ENCODE peak calls at places on chromosome 17, in five cellular contexts. C is transverse colon, K is GM12891, Y is stomach, O is HCT116. I is an unnamed sample.

GRCh38 chr17:75105269-75106080 is 4.3 kb upstream of the ARMC7 start:
- DNase-seq in C (peak), K (peak), Y (peak), O (no peak), I (peak)

GRCh38 chr17:44095388-44095646 is 24.8 kb downstream of the G6PC3 start:
- DNase-seq in C (no peak), K (no peak), Y (no peak), O (no peak), I (no peak)

GRCh38 chr17:57881783-57882291 is 32.0 kb upstream of the MRPS23 start:
- DNase-seq in C (no peak), K (no peak), Y (no peak), O (no peak), I (no peak)

GRCh38 chr17:31488982-31489294 is 97.5 kb downstream of the RAB11FIP4 start:
- DNase-seq in C (no peak), K (no peak), Y (peak), O (no peak), I (no peak)

GRCh38 chr17:16463341-16464000 is 28.5 kb downstream of the LRRC75A start:
- DNase-seq in C (peak), K (no peak), Y (peak), O (no peak), I (no peak)

GRCh38 chr17:81508639-81509047 is 4.0 kb downstream of the ACTG1 start:
- DNase-seq in C (no peak), K (no peak), Y (no peak), O (peak), I (peak)

GRCh38 chr17:41144846-41145245 is 4.5 kb upstream of the KRTAP4-6 start:
- DNase-seq in C (no peak), K (no peak), Y (no peak), O (no peak), I (no peak)

GRCh38 chr17:28527859-28528258 is 21.7 kb downstream of the FOXN1 start:
- DNase-seq in C (peak), K (no peak), Y (peak), O (no peak), I (no peak)

GRCh38 chr17:48604770-48605329 is at the start of gene HOXB6:
- DNase-seq in C (peak), K (no peak), Y (no peak), O (no peak), I (no peak)

GRCh38 chr17:48605991-48606891 is 1.5 kb upstream of the HOXB6 start:
- DNase-seq in C (no peak), K (no peak), Y (no peak), O (no peak), I (no peak)

GRCh38 chr17:48601528-48602430 is 3.0 kb downstream of the HOXB6 start:
- DNase-seq in C (peak), K (no peak), Y (no peak), O (no peak), I (no peak)

GRCh38 chr17:48605409-48605864 is 651 bp upstream of the HOXB6 start:
- DNase-seq in C (no peak), K (no peak), Y (no peak), O (no peak), I (no peak)

GRCh38 chr17:48603959-48604769 is 622 bp downstream of the HOXB6 start:
- DNase-seq in C (peak), K (no peak), Y (no peak), O (peak), I (no peak)
- TF ChIP-seq POLR2AphosphoS5 in C (peak), K (no peak), Y (no peak), O (peak), I (no peak)

GRCh38 chr17:50379733-50380132 is 6.7 kb downstream of the EME1 start:
- DNase-seq in C (no peak), K (no peak), Y (no peak), O (no peak), I (no peak)
- TF ChIP-seq POLR2AphosphoS5 in C (no peak), K (no peak), Y (no peak), O (no peak), I (no peak)

GRCh38 chr17:38674749-38675615 is at the start of gene EPOP:
- DNase-seq in C (peak), K (peak), Y (peak), O (peak), I (peak)
- TF ChIP-seq POLR2AphosphoS5 in C (peak), K (no peak), Y (peak), O (peak), I (no peak)

GRCh38 chr17:56804454-56804853 is 29.3 kb downstream of the C17orf67 start:
- DNase-seq in C (no peak), K (no peak), Y (no peak), O (no peak), I (no peak)
- TF ChIP-seq POLR2AphosphoS5 in C (no peak), K (no peak), Y (no peak), O (no peak), I (no peak)

DNA sequence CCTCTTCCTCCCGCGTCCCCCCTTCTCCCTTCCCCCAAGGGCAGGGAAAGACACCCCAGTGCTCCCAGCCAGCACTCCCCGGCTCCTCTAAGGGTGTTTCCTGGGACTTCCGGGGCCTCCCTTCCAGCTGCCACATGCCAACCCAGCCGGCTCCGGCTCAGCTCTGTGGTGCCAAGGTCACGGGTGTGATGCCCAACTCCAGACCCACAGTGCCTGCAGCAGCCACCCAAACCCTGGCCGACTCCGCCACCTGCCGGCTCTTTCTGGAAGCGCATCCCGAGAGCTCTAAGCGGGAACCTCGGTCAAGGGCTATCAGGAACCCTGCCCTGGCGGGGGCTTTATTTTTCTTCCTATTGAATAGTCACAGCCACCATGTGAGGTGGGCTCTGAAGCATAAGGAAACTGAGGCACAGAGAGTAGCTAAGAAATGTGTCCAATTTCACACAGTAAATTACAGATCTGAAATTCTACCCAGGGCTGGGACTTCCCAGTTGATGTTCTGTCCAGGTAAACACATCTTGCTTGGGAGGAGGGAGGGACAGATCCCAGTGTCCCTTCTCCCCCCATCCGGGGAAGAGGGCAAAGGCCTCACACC is 3.3 kb upstream of the PPP1R1B start:
- DNase-seq in C (peak), K (peak), Y (peak), O (no peak), I (peak)
- TF ChIP-seq POLR2AphosphoS5 in C (no peak), K (no peak), Y (no peak), O (no peak), I (no peak)

I was measured in HL-60.